ENCODE peak calls at places on chromosomes 4 and X, in ten cellular contexts. One of them, this sample, is unnamed.

GRCh38 chrX:136030357-136031225 is 45.4 kb downstream of the SLC9A6 start:
- DNase-seq in AG20443: peak; percentile 56
- DNase-seq in progenitor cell of endocrine pancreas: no peak
- DNase-seq in HT-29: no peak
- DNase-seq in kidney epithelial cell: no peak
- DNase-seq in activated naive CD4-positive, alpha-beta T cell: no peak
- DNase-seq in astrocyte: peak; percentile 93
- DNase-seq in endothelial cell of umbilical vein: peak; percentile 91
- DNase-seq in NCI-H1436: no peak
- DNase-seq in activated T-helper 1 cell treated with anti-CD3 and anti-CD28 coated beads, Interleukin-2, amount 50 U/mL, for 16 hours: no peak
- DNase-seq in this sample: no peak

GRCh38 chr4:108417923-108418322 is 202.5 kb upstream of the RPL34 start:
- DNase-seq in AG20443: no peak
- DNase-seq in progenitor cell of endocrine pancreas: no peak
- DNase-seq in HT-29: no peak
- DNase-seq in kidney epithelial cell: no peak
- DNase-seq in activated naive CD4-positive, alpha-beta T cell: no peak
- DNase-seq in astrocyte: peak; percentile 51
- DNase-seq in endothelial cell of umbilical vein: no peak
- DNase-seq in NCI-H1436: no peak
- DNase-seq in activated T-helper 1 cell treated with anti-CD3 and anti-CD28 coated beads, Interleukin-2, amount 50 U/mL, for 16 hours: no peak
- DNase-seq in this sample: no peak

GRCh38 chr4:30605616-30606015 is 114.6 kb upstream of the PCDH7 start:
- DNase-seq in AG20443: no peak
- DNase-seq in progenitor cell of endocrine pancreas: no peak
- DNase-seq in HT-29: no peak
- DNase-seq in kidney epithelial cell: no peak
- DNase-seq in activated naive CD4-positive, alpha-beta T cell: no peak
- DNase-seq in astrocyte: peak; percentile 36
- DNase-seq in endothelial cell of umbilical vein: no peak
- DNase-seq in NCI-H1436: no peak
- DNase-seq in activated T-helper 1 cell treated with anti-CD3 and anti-CD28 coated beads, Interleukin-2, amount 50 U/mL, for 16 hours: no peak
- DNase-seq in this sample: no peak

GRCh38 chrX:135086197-135086854 is 34.0 kb downstream of the ETDB start:
- DNase-seq in AG20443: peak; percentile 48
- DNase-seq in progenitor cell of endocrine pancreas: no peak
- DNase-seq in HT-29: peak; percentile 65
- DNase-seq in kidney epithelial cell: peak; percentile 34
- DNase-seq in activated naive CD4-positive, alpha-beta T cell: no peak
- DNase-seq in astrocyte: peak; percentile 34
- DNase-seq in endothelial cell of umbilical vein: peak; percentile 59
- DNase-seq in NCI-H1436: peak; percentile 79
- DNase-seq in activated T-helper 1 cell treated with anti-CD3 and anti-CD28 coated beads, Interleukin-2, amount 50 U/mL, for 16 hours: peak; percentile 25
- DNase-seq in this sample: no peak

GRCh38 chrX:7771788-7772438 is 71.1 kb upstream of the VCX start:
- DNase-seq in AG20443: no peak
- DNase-seq in progenitor cell of endocrine pancreas: no peak
- DNase-seq in HT-29: peak; percentile 14
- DNase-seq in kidney epithelial cell: no peak
- DNase-seq in activated naive CD4-positive, alpha-beta T cell: no peak
- DNase-seq in astrocyte: no peak
- DNase-seq in endothelial cell of umbilical vein: no peak
- DNase-seq in NCI-H1436: no peak
- DNase-seq in activated T-helper 1 cell treated with anti-CD3 and anti-CD28 coated beads, Interleukin-2, amount 50 U/mL, for 16 hours: no peak
- DNase-seq in this sample: no peak

GRCh38 chr4:52312722-52313121 is 261.6 kb downstream of the SPATA18 start:
- DNase-seq in AG20443: no peak
- DNase-seq in progenitor cell of endocrine pancreas: no peak
- DNase-seq in HT-29: peak; percentile 68
- DNase-seq in kidney epithelial cell: no peak
- DNase-seq in activated naive CD4-positive, alpha-beta T cell: no peak
- DNase-seq in astrocyte: no peak
- DNase-seq in endothelial cell of umbilical vein: no peak
- DNase-seq in NCI-H1436: no peak
- DNase-seq in activated T-helper 1 cell treated with anti-CD3 and anti-CD28 coated beads, Interleukin-2, amount 50 U/mL, for 16 hours: no peak
- DNase-seq in this sample: no peak

GRCh38 chr4:173490817-173491518 is 39.1 kb downstream of the HAND2 start:
- DNase-seq in AG20443: peak; percentile 48
- DNase-seq in progenitor cell of endocrine pancreas: no peak
- DNase-seq in HT-29: no peak
- DNase-seq in kidney epithelial cell: peak; percentile 45
- DNase-seq in activated naive CD4-positive, alpha-beta T cell: no peak
- DNase-seq in astrocyte: peak; percentile 69
- DNase-seq in endothelial cell of umbilical vein: peak; percentile 67
- DNase-seq in NCI-H1436: no peak
- DNase-seq in activated T-helper 1 cell treated with anti-CD3 and anti-CD28 coated beads, Interleukin-2, amount 50 U/mL, for 16 hours: no peak
- DNase-seq in this sample: no peak

GRCh38 chr4:148922497-148922896 is 480.3 kb upstream of the NR3C2 start:
- DNase-seq in AG20443: no peak
- DNase-seq in progenitor cell of endocrine pancreas: no peak
- DNase-seq in HT-29: no peak
- DNase-seq in kidney epithelial cell: no peak
- DNase-seq in activated naive CD4-positive, alpha-beta T cell: no peak
- DNase-seq in astrocyte: no peak
- DNase-seq in endothelial cell of umbilical vein: no peak
- DNase-seq in NCI-H1436: no peak
- DNase-seq in activated T-helper 1 cell treated with anti-CD3 and anti-CD28 coated beads, Interleukin-2, amount 50 U/mL, for 16 hours: no peak
- DNase-seq in this sample: no peak

GRCh38 chr4:98510340-98510739 is 148.1 kb downstream of the TSPAN5 start:
- DNase-seq in AG20443: no peak
- DNase-seq in progenitor cell of endocrine pancreas: no peak
- DNase-seq in HT-29: no peak
- DNase-seq in kidney epithelial cell: no peak
- DNase-seq in activated naive CD4-positive, alpha-beta T cell: no peak
- DNase-seq in astrocyte: no peak
- DNase-seq in endothelial cell of umbilical vein: no peak
- DNase-seq in NCI-H1436: no peak
- DNase-seq in activated T-helper 1 cell treated with anti-CD3 and anti-CD28 coated beads, Interleukin-2, amount 50 U/mL, for 16 hours: no peak
- DNase-seq in this sample: no peak

GRCh38 chr4:84971319-84971932 is 4.9 kb upstream of the WDFY3 start:
- DNase-seq in AG20443: peak; percentile 52
- DNase-seq in progenitor cell of endocrine pancreas: no peak
- DNase-seq in HT-29: peak; percentile 67
- DNase-seq in kidney epithelial cell: no peak
- DNase-seq in activated naive CD4-positive, alpha-beta T cell: no peak
- DNase-seq in astrocyte: peak; percentile 36
- DNase-seq in endothelial cell of umbilical vein: peak; percentile 63
- DNase-seq in NCI-H1436: peak; percentile 42
- DNase-seq in activated T-helper 1 cell treated with anti-CD3 and anti-CD28 coated beads, Interleukin-2, amount 50 U/mL, for 16 hours: no peak
- DNase-seq in this sample: no peak

GRCh38 chr4:185167205-185167604 is 24.1 kb downstream of the SLC25A4 start:
- DNase-seq in AG20443: no peak
- DNase-seq in progenitor cell of endocrine pancreas: no peak
- DNase-seq in HT-29: no peak
- DNase-seq in kidney epithelial cell: no peak
- DNase-seq in activated naive CD4-positive, alpha-beta T cell: no peak
- DNase-seq in astrocyte: no peak
- DNase-seq in endothelial cell of umbilical vein: no peak
- DNase-seq in NCI-H1436: no peak
- DNase-seq in activated T-helper 1 cell treated with anti-CD3 and anti-CD28 coated beads, Interleukin-2, amount 50 U/mL, for 16 hours: no peak
- DNase-seq in this sample: no peak

GRCh38 chr4:56060021-56060420 is 111.3 kb downstream of the CEP135 start:
- DNase-seq in AG20443: no peak
- DNase-seq in progenitor cell of endocrine pancreas: no peak
- DNase-seq in HT-29: no peak
- DNase-seq in kidney epithelial cell: no peak
- DNase-seq in activated naive CD4-positive, alpha-beta T cell: no peak
- DNase-seq in astrocyte: no peak
- DNase-seq in endothelial cell of umbilical vein: no peak
- DNase-seq in NCI-H1436: no peak
- DNase-seq in activated T-helper 1 cell treated with anti-CD3 and anti-CD28 coated beads, Interleukin-2, amount 50 U/mL, for 16 hours: no peak
- DNase-seq in this sample: no peak

GRCh38 chr4:81724925-81725329 is 253.2 kb upstream of the RASGEF1B start:
- DNase-seq in AG20443: no peak
- DNase-seq in progenitor cell of endocrine pancreas: no peak
- DNase-seq in HT-29: peak; percentile 32
- DNase-seq in kidney epithelial cell: peak; percentile 67
- DNase-seq in activated naive CD4-positive, alpha-beta T cell: peak; percentile 6
- DNase-seq in astrocyte: no peak
- DNase-seq in endothelial cell of umbilical vein: no peak
- DNase-seq in NCI-H1436: no peak
- DNase-seq in activated T-helper 1 cell treated with anti-CD3 and anti-CD28 coated beads, Interleukin-2, amount 50 U/mL, for 16 hours: peak; percentile 24
- DNase-seq in this sample: peak; percentile 76

This sample was measured in lower leg skin.